ENCODE peak calls at places on chromosomes 16 and 17, in seven cellular contexts. One of them, this sample, is unnamed.
A peak's percentile ranks its signal among the peaks of the same experiment; 100 is the strongest.

GRCh38 chr17:78324391-78325075 is 35.3 kb downstream of the SOCS3 start:
- DNase-seq in spleen: no peak
- DNase-seq in right cardiac atrium: peak; percentile 96
- DNase-seq in IMR-90: peak; percentile 89
- DNase-seq in body of pancreas: peak; percentile 49
- DNase-seq in H1: peak; percentile 65
- DNase-seq in thoracic aorta: no peak
- DNase-seq in this sample: no peak

GRCh38 chr17:247767-248166 is 66.3 kb upstream of the DOC2B start:
- DNase-seq in H1: no peak
- DNase-seq in thoracic aorta: no peak
- DNase-seq in right cardiac atrium: no peak
- DNase-seq in body of pancreas: peak; percentile 33
- DNase-seq in IMR-90: no peak
- DNase-seq in spleen: peak; percentile 73
- DNase-seq in this sample: no peak

GRCh38 chr16:982152-983043 is 828 bp downstream of the SOX8 start:
- DNase-seq in IMR-90: no peak
- DNase-seq in body of pancreas: no peak
- DNase-seq in H1: peak; percentile 64
- DNase-seq in thoracic aorta: no peak
- DNase-seq in spleen: no peak
- DNase-seq in right cardiac atrium: peak; percentile 70
- DNase-seq in this sample: no peak

GRCh38 chr17:8162232-8162996 is at the start of gene VAMP2:
- DNase-seq in H1: no peak
- DNase-seq in body of pancreas: peak; percentile 85
- DNase-seq in IMR-90: peak; percentile 50
- DNase-seq in thoracic aorta: no peak
- DNase-seq in right cardiac atrium: peak; percentile 94
- DNase-seq in spleen: peak; percentile 96
- DNase-seq in this sample: peak; percentile 71

GRCh38 chr16:1152651-1153259 is at the start of gene CACNA1H:
- DNase-seq in thoracic aorta: no peak
- DNase-seq in spleen: no peak
- DNase-seq in IMR-90: no peak
- DNase-seq in H1: peak; percentile 81
- DNase-seq in right cardiac atrium: peak; percentile 81
- DNase-seq in body of pancreas: peak; percentile 38
- DNase-seq in this sample: peak; percentile 45

GRCh38 chr16:2196981-2197511 is 641 bp upstream of the CASKIN1 start:
- DNase-seq in spleen: no peak
- DNase-seq in IMR-90: no peak
- DNase-seq in thoracic aorta: no peak
- DNase-seq in H1: no peak
- DNase-seq in right cardiac atrium: no peak
- DNase-seq in body of pancreas: no peak
- DNase-seq in this sample: no peak

GRCh38 chr17:63289931-63290330 is 156.2 kb downstream of the CYB561 start:
- DNase-seq in spleen: no peak
- DNase-seq in H1: no peak
- DNase-seq in IMR-90: no peak
- DNase-seq in body of pancreas: no peak
- DNase-seq in thoracic aorta: no peak
- DNase-seq in right cardiac atrium: no peak
- DNase-seq in this sample: no peak

GRCh38 chr17:17062356-17062755 is 20.1 kb downstream of the MPRIP start:
- DNase-seq in thoracic aorta: no peak
- DNase-seq in H1: no peak
- DNase-seq in spleen: peak; percentile 56
- DNase-seq in right cardiac atrium: peak; percentile 49
- DNase-seq in body of pancreas: no peak
- DNase-seq in IMR-90: no peak
- DNase-seq in this sample: no peak

GRCh38 chr16:7492122-7492521 is 159.5 kb downstream of the RBFOX1 start:
- DNase-seq in body of pancreas: no peak
- DNase-seq in H1: no peak
- DNase-seq in spleen: no peak
- DNase-seq in thoracic aorta: no peak
- DNase-seq in right cardiac atrium: no peak
- DNase-seq in IMR-90: no peak
- DNase-seq in this sample: no peak

GRCh38 chr17:65100316-65101140 is 36.6 kb upstream of the RGS9 start:
- DNase-seq in thoracic aorta: peak; percentile 10
- DNase-seq in spleen: peak; percentile 97
- DNase-seq in H1: peak; percentile 93
- DNase-seq in IMR-90: peak; percentile 47
- DNase-seq in right cardiac atrium: peak; percentile 96
- DNase-seq in body of pancreas: peak; percentile 93
- DNase-seq in this sample: peak; percentile 79

GRCh38 chr17:50049636-50050035 is 6.3 kb upstream of the ITGA3 start:
- DNase-seq in spleen: no peak
- DNase-seq in right cardiac atrium: no peak
- DNase-seq in IMR-90: no peak
- DNase-seq in H1: no peak
- DNase-seq in thoracic aorta: no peak
- DNase-seq in body of pancreas: no peak
- DNase-seq in this sample: no peak

GRCh38 chr17:78715000-78715771 is 66.9 kb downstream of the CYTH1 start:
- DNase-seq in spleen: no peak
- DNase-seq in body of pancreas: no peak
- DNase-seq in right cardiac atrium: no peak
- DNase-seq in H1: no peak
- DNase-seq in thoracic aorta: no peak
- DNase-seq in IMR-90: no peak
- DNase-seq in this sample: no peak

GRCh38 chr17:79609175-79609589 is 1.7 kb downstream of the RBFOX3 start:
- DNase-seq in H1: no peak
- DNase-seq in thoracic aorta: no peak
- DNase-seq in spleen: no peak
- DNase-seq in body of pancreas: no peak
- DNase-seq in right cardiac atrium: no peak
- DNase-seq in IMR-90: no peak
- DNase-seq in this sample: no peak

GRCh38 chr17:43399839-43400328 is 1.1 kb downstream of the ARL4D start:
- DNase-seq in right cardiac atrium: peak; percentile 70
- DNase-seq in body of pancreas: no peak
- DNase-seq in H1: no peak
- DNase-seq in thoracic aorta: no peak
- DNase-seq in IMR-90: no peak
- DNase-seq in spleen: no peak
- DNase-seq in this sample: no peak

GRCh38 chr16:2178321-2179106 is 17.9 kb downstream of the CASKIN1 start:
- DNase-seq in right cardiac atrium: no peak
- DNase-seq in H1: peak; percentile 95
- DNase-seq in spleen: no peak
- DNase-seq in thoracic aorta: no peak
- DNase-seq in body of pancreas: no peak
- DNase-seq in IMR-90: no peak
- DNase-seq in this sample: peak; percentile 19

GRCh38 chr16:85334718-85335583 is 222.7 kb upstream of the CIBAR2 start:
- DNase-seq in thoracic aorta: no peak
- DNase-seq in right cardiac atrium: no peak
- DNase-seq in body of pancreas: peak; percentile 84
- DNase-seq in IMR-90: no peak
- DNase-seq in H1: no peak
- DNase-seq in spleen: no peak
- DNase-seq in this sample: no peak

GRCh38 chr17:36066365-36066945 is 2.4 kb downstream of the CCL18 start:
- DNase-seq in right cardiac atrium: no peak
- DNase-seq in spleen: no peak
- DNase-seq in H1: no peak
- DNase-seq in body of pancreas: no peak
- DNase-seq in IMR-90: no peak
- DNase-seq in thoracic aorta: no peak
- DNase-seq in this sample: no peak

GRCh38 chr17:78374631-78375274 is 3.7 kb upstream of the PGS1 start:
- DNase-seq in thoracic aorta: no peak
- DNase-seq in spleen: no peak
- DNase-seq in right cardiac atrium: no peak
- DNase-seq in body of pancreas: no peak
- DNase-seq in H1: peak; percentile 73
- DNase-seq in IMR-90: peak; percentile 90
- DNase-seq in this sample: no peak

GRCh38 chr16:22782299-22782698 is 31.7 kb upstream of the HS3ST2 start:
- DNase-seq in thoracic aorta: no peak
- DNase-seq in H1: no peak
- DNase-seq in body of pancreas: no peak
- DNase-seq in IMR-90: no peak
- DNase-seq in spleen: no peak
- DNase-seq in right cardiac atrium: no peak
- DNase-seq in this sample: no peak

GRCh38 chr17:82411396-82412053 is 6.6 kb upstream of the HEXD start:
- DNase-seq in body of pancreas: no peak
- DNase-seq in H1: no peak
- DNase-seq in thoracic aorta: no peak
- DNase-seq in spleen: no peak
- DNase-seq in IMR-90: no peak
- DNase-seq in right cardiac atrium: no peak
- DNase-seq in this sample: no peak

DNA sequence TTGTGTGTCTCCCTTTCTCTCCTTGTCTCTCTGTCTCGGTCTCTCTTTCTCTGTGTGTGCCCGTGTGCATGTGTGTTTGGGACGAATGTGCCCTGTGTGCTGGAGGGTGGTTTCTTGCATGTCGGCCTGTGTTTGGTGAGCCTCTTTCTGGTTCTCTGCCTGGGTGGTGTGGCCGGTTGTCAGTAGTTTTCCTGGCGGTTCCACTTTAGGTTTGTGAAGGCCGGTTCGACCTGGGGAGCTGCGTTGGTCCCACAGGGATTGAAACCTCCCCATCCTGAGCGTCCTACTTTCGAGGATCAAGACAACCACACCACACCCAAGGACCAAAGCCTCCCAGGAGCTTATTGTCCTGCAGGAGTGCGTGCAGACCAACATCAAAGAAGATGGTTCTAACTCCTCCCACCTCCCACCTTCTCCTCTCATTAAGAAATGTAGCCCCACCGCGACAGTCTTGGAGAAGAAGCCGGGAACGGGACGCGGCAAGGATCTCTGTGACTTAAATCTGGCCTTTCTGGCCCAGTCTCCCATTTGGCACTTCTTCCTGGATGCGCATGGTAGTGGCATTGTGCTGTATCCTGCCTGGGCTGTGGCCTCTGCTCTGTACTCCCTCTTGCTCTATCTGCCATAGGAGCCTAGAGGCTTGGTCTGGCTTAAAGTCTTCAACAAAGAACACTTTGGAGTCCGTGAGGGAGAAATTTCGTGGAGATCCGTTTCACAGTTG is 1685.0 kb downstream of the TP53TG3F start:
- DNase-seq in body of pancreas: no peak
- DNase-seq in IMR-90: no peak
- DNase-seq in right cardiac atrium: no peak
- DNase-seq in thoracic aorta: no peak
- DNase-seq in spleen: peak; percentile 40
- DNase-seq in H1: no peak
- DNase-seq in this sample: no peak
- H3K9me3 ChIP-seq in body of pancreas: no peaks in the 10 kb centered on the region
- H3K9me3 ChIP-seq in IMR-90: peaks cover 57% of the 10 kb centered on the region
- H3K9me3 ChIP-seq in right cardiac atrium: no peaks in the 10 kb centered on the region
- H3K9me3 ChIP-seq in thoracic aorta: no peaks in the 10 kb centered on the region
- H3K9me3 ChIP-seq in spleen: peaks cover 100% of the 10 kb centered on the region
- H3K9me3 ChIP-seq in H1: peaks cover 68% of the 10 kb centered on the region
- H3K9me3 ChIP-seq in this sample: peaks cover 5% of the 10 kb centered on the region

GRCh38 chr17:57256708-57257112 is 387 bp downstream of the MSI2 start:
- DNase-seq in IMR-90: no peak
- DNase-seq in right cardiac atrium: no peak
- DNase-seq in spleen: no peak
- DNase-seq in body of pancreas: peak; percentile 45
- DNase-seq in H1: no peak
- DNase-seq in thoracic aorta: no peak
- DNase-seq in this sample: peak; percentile 37

GRCh38 chr17:57255776-57256681 is at the start of gene MSI2:
- DNase-seq in thoracic aorta: peak; percentile 83
- DNase-seq in body of pancreas: peak; percentile 94
- DNase-seq in IMR-90: peak; percentile 78
- DNase-seq in H1: peak; percentile 87
- DNase-seq in right cardiac atrium: peak; percentile 98
- DNase-seq in spleen: peak; percentile 97
- DNase-seq in this sample: peak; percentile 90

GRCh38 chr17:57257213-57257873 is 1.0 kb downstream of the MSI2 start:
- DNase-seq in body of pancreas: no peak
- DNase-seq in H1: peak; percentile 44
- DNase-seq in IMR-90: no peak
- DNase-seq in right cardiac atrium: no peak
- DNase-seq in spleen: no peak
- DNase-seq in thoracic aorta: no peak
- DNase-seq in this sample: no peak

GRCh38 chr17:57259817-57260216 is 3.5 kb downstream of the MSI2 start:
- DNase-seq in IMR-90: no peak
- DNase-seq in right cardiac atrium: no peak
- DNase-seq in spleen: no peak
- DNase-seq in thoracic aorta: no peak
- DNase-seq in H1: peak; percentile 42
- DNase-seq in body of pancreas: no peak
- DNase-seq in this sample: no peak

GRCh38 chr17:57257911-57258885 is 1.9 kb downstream of the MSI2 start:
- DNase-seq in H1: peak; percentile 52
- DNase-seq in thoracic aorta: no peak
- DNase-seq in IMR-90: no peak
- DNase-seq in spleen: no peak
- DNase-seq in right cardiac atrium: peak; percentile 51
- DNase-seq in body of pancreas: no peak
- DNase-seq in this sample: no peak
- H3K4me1 ChIP-seq in H1: peaks cover 4% of the 10 kb centered on the region
- H3K4me1 ChIP-seq in thoracic aorta: peaks cover 16% of the 10 kb centered on the region
- H3K4me1 ChIP-seq in IMR-90: no peaks in the 10 kb centered on the region
- H3K4me1 ChIP-seq in spleen: peaks cover 19% of the 10 kb centered on the region
- H3K4me1 ChIP-seq in right cardiac atrium: peaks cover 2% of the 10 kb centered on the region
- H3K4me1 ChIP-seq in body of pancreas: peaks cover 12% of the 10 kb centered on the region
- H3K4me1 ChIP-seq in this sample: peaks cover 21% of the 10 kb centered on the region

GRCh38 chr16:11955713-11956123 is 9.3 kb upstream of the TNFRSF17 start:
- DNase-seq in body of pancreas: no peak
- DNase-seq in spleen: no peak
- DNase-seq in IMR-90: peak; percentile 98
- DNase-seq in H1: no peak
- DNase-seq in thoracic aorta: no peak
- DNase-seq in right cardiac atrium: no peak
- DNase-seq in this sample: no peak

GRCh38 chr16:11963706-11964105 is 1.3 kb upstream of the TNFRSF17 start:
- DNase-seq in IMR-90: no peak
- DNase-seq in body of pancreas: no peak
- DNase-seq in spleen: no peak
- DNase-seq in H1: no peak
- DNase-seq in right cardiac atrium: no peak
- DNase-seq in thoracic aorta: no peak
- DNase-seq in this sample: no peak

GRCh38 chr16:11956558-11956957 is 8.5 kb upstream of the TNFRSF17 start:
- DNase-seq in H1: no peak
- DNase-seq in body of pancreas: no peak
- DNase-seq in spleen: no peak
- DNase-seq in thoracic aorta: no peak
- DNase-seq in IMR-90: no peak
- DNase-seq in right cardiac atrium: no peak
- DNase-seq in this sample: no peak

GRCh38 chr16:11957591-11958395 is 7.2 kb upstream of the TNFRSF17 start:
- DNase-seq in H1: no peak
- DNase-seq in spleen: no peak
- DNase-seq in body of pancreas: no peak
- DNase-seq in thoracic aorta: no peak
- DNase-seq in IMR-90: peak; percentile 13
- DNase-seq in right cardiac atrium: no peak
- DNase-seq in this sample: no peak
- H3K27ac ChIP-seq in H1: no peak overlapping the region
- H3K27ac ChIP-seq in spleen: no peak overlapping the region
- H3K27ac ChIP-seq in body of pancreas: no peak overlapping the region
- H3K27ac ChIP-seq in thoracic aorta: no peak overlapping the region
- H3K27ac ChIP-seq in IMR-90: peak overlapping the region; percentile 55
- H3K27ac ChIP-seq in right cardiac atrium: no peak overlapping the region
- H3K27ac ChIP-seq in this sample: no peak overlapping the region

GRCh38 chr17:22303865-22304264 is 611.5 kb downstream of the KCNJ18 start:
- DNase-seq in IMR-90: no peak
- DNase-seq in spleen: no peak
- DNase-seq in right cardiac atrium: no peak
- DNase-seq in H1: no peak
- DNase-seq in thoracic aorta: no peak
- DNase-seq in body of pancreas: no peak
- DNase-seq in this sample: no peak
- H3K9me3 ChIP-seq in IMR-90: peaks cover 45% of the 10 kb centered on the region
- H3K9me3 ChIP-seq in spleen: peaks cover 89% of the 10 kb centered on the region
- H3K9me3 ChIP-seq in right cardiac atrium: no peaks in the 10 kb centered on the region
- H3K9me3 ChIP-seq in H1: peaks cover 63% of the 10 kb centered on the region
- H3K9me3 ChIP-seq in thoracic aorta: no peaks in the 10 kb centered on the region
- H3K9me3 ChIP-seq in body of pancreas: no peaks in the 10 kb centered on the region
- H3K9me3 ChIP-seq in this sample: no peaks in the 10 kb centered on the region

This sample was measured in effector memory CD4-positive, alpha-beta T cell.